ENCODE peak calls at places on chromosomes 6 and 20, in ten cellular contexts. J is neural crest cell, G is Caco-2, L is AG09309, M is endothelial cell, W is left lung, D is mesothelial cell of epicardium, I is body of pancreas, B is astrocyte of the spinal cord, S is A549. A is an unnamed sample.

GRCh38 chr6:85460951-85461805 is 11.3 kb downstream of the NT5E start:
- DNase-seq in J (no peak), G (no peak), L (no peak), M (no peak), W (no peak), D (no peak), I (no peak), B (peak), S (no peak), A (no peak)

GRCh38 chr6:109379706-109380105 is 2.6 kb downstream of the CD164 start:
- DNase-seq in J (no peak), G (no peak), L (no peak), M (no peak), W (no peak), D (no peak), I (no peak), B (peak), S (no peak), A (no peak)

GRCh38 chr6:153553627-153554026 is 422.5 kb upstream of the RGS17 start:
- DNase-seq in J (no peak), G (peak), L (no peak), M (peak), W (no peak), D (no peak), I (no peak), B (no peak), S (no peak), A (no peak)

GRCh38 chr6:170269151-170269872 is 21.6 kb downstream of the DLL1 start:
- DNase-seq in J (no peak), G (peak), L (no peak), M (no peak), W (peak), D (no peak), I (peak), B (no peak), S (no peak), A (no peak)

GRCh38 chr6:53311586-53311935 is 37.2 kb downstream of the ELOVL5 start:
- DNase-seq in J (no peak), G (no peak), L (no peak), M (no peak), W (no peak), D (no peak), I (no peak), B (no peak), S (no peak), A (no peak)

GRCh38 chr6:89360415-89360999 is 8.0 kb upstream of the UBE2J1 start:
- DNase-seq in J (no peak), G (no peak), L (no peak), M (no peak), W (no peak), D (no peak), I (no peak), B (peak), S (no peak), A (no peak)

GRCh38 chr20:50310673-50311051 is 120.0 kb downstream of the CEBPB start:
- DNase-seq in J (no peak), G (no peak), L (no peak), M (no peak), W (no peak), D (no peak), I (no peak), B (no peak), S (no peak), A (no peak)

GRCh38 chr6:165883851-165884640 is 221.0 kb upstream of the PDE10A start:
- DNase-seq in J (no peak), G (no peak), L (no peak), M (no peak), W (no peak), D (no peak), I (no peak), B (peak), S (no peak), A (no peak)

GRCh38 chr20:48476854-48477253 is 350.9 kb downstream of the PREX1 start:
- DNase-seq in J (no peak), G (no peak), L (no peak), M (no peak), W (no peak), D (no peak), I (no peak), B (no peak), S (no peak), A (no peak)

GRCh38 chr6:391559-392440 is at the start of gene IRF4:
- DNase-seq in J (no peak), G (no peak), L (no peak), M (peak), W (no peak), D (no peak), I (no peak), B (no peak), S (no peak), A (no peak)

GRCh38 chr6:149077208-149077607 is 240.3 kb upstream of the TAB2 start:
- DNase-seq in J (no peak), G (no peak), L (peak), M (no peak), W (no peak), D (no peak), I (no peak), B (peak), S (no peak), A (no peak)

GRCh38 chr20:51666126-51666525 is 102.1 kb downstream of the ATP9A start:
- DNase-seq in J (no peak), G (peak), L (no peak), M (no peak), W (no peak), D (no peak), I (no peak), B (no peak), S (no peak), A (no peak)
- TF ChIP-seq CTCF in J (no peak), G (no peak), L (no peak), M (no peak), W (no peak), D (no peak), I (no peak), B (no peak), S (no peak), A (no peak)

GRCh38 chr6:158566207-158566818 is 6.4 kb downstream of the TMEM181 start:
- DNase-seq in J (no peak), G (no peak), L (no peak), M (no peak), W (no peak), D (no peak), I (no peak), B (no peak), S (no peak), A (no peak)
- TF ChIP-seq CTCF in J (no peak), G (no peak), L (no peak), M (no peak), W (no peak), D (no peak), I (no peak), B (no peak), S (no peak), A (no peak)

GRCh38 chr6:141790921-141791320 is 341.8 kb upstream of the GJE1 start:
- DNase-seq in J (no peak), G (no peak), L (no peak), M (no peak), W (no peak), D (no peak), I (no peak), B (no peak), S (no peak), A (no peak)
- TF ChIP-seq CTCF in J (peak), G (no peak), L (no peak), M (peak), W (no peak), D (no peak), I (no peak), B (no peak), S (no peak), A (no peak)

DNA sequence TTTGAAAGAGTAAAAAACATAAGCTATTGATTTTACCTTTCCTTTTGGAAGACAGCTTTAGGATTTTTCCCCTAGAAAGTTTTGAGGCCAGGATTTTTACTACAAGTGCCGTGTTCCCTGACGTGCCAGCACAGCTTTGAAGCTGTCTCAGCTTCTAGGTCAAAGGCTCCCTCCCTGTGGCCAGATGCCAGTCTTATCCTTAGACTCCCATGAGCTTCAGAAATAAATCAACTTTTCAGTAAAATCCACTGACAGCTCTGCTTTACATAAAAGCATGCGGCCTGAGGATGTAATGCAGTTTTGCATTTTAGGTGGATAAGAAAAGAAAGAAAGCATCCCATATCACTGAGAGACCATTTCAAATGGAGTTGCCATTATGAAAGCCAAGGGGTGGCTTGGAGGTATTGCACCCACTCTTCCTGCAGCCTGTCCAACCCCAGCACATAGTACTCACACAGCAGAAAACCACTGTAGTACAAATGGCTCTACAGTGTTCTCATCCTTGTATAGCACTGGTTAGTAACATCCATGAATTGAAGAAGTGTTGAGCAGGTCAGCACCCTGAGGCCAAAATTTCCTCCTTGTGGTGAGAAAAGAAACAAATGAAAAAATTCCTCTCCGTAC is 15.2 kb upstream of the ATXN1 start:
- DNase-seq in J (no peak), G (no peak), L (no peak), M (no peak), W (no peak), D (no peak), I (no peak), B (no peak), S (no peak), A (no peak)
- TF ChIP-seq CTCF in J (peak), G (no peak), L (no peak), M (no peak), W (no peak), D (peak), I (no peak), B (no peak), S (no peak), A (no peak)

DNA sequence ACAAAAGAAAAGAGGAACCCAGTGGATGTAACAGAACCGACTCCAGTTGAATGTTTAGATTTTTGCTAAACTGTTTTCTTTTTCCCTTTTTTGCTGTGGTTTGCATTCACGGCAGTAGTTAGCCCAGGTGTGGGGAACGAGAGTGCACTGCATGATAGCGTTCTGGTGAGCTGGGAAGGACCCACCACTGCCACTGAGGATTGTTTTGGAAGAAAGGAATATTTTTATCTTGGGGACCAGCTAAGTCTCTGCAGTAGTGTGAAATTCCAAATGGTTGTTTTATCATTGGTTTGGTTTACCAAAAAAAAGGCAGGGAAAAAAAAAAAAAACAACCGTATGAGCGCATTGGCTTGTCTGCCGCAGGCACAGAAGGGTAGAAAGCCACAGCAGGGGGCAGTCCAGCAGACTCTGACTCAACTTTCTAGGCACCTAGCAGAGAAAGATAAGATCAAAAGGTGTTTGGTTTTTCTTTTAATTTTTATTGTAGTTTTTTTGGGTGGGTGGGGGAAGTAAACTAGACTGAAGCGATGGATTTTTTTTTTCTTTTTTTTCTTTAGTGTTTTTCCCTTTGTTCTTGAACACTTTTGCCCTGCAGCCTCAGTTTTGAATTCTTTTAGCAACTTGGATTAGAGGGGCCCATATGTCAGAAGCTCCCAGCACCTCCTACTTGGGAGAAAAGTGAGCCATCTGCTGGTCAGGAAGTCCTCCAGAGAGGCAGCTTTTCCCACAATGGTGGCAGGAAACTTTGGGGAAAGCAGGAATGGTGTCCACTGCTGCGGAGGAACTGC is 13.5 kb upstream of the RAB5IF start:
- DNase-seq in J (no peak), G (peak), L (no peak), M (peak), W (no peak), D (no peak), I (peak), B (peak), S (no peak), A (no peak)
- TF ChIP-seq CTCF in J (peak), G (peak), L (peak), M (no peak), W (peak), D (no peak), I (no peak), B (peak), S (peak), A (no peak)

DNA sequence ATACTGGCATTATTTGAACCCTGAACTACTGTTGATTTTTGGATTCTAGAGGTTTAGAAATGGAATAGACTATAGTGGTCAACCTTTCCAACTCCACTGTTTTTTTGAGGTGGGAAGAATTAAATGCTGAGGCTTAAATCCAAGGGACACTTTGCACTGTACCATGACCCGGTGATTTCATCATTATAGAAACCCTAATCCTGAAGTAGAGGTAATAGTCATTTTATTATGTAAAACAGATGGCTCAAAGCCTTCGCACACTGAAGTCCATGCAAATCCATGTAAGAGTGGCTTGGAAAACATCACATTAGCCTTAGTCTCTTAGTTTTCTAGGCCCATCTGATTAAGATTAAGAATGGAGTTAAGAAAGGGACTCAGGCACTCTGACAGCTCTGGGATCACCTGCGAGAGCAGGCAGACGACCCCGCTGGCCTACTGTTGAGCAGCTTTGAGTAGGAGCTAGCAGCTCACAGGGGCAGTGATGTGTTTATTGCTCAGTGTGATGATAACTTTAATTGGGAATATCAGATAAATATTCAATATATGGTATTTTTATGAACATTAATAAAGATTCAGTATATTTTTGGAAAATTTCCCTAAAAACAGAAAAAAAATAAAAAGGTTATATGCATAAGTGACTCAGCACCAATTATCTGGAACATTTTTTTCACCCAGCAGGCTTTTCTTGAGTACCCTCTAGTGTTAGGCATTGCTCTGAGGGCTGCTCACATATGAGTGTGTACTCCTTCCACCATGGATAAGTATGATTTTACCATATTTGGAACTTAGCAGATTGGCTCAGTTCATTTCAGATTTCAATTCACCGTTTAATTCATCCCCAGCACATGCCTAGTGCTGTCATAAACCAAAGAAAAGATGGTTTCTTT is 13.4 kb downstream of the SLX4IP start:
- DNase-seq in J (no peak), G (no peak), L (no peak), M (no peak), W (no peak), D (no peak), I (no peak), B (no peak), S (no peak), A (no peak)
- TF ChIP-seq CTCF in J (no peak), G (no peak), L (peak), M (no peak), W (no peak), D (no peak), I (no peak), B (no peak), S (no peak), A (no peak)

DNA sequence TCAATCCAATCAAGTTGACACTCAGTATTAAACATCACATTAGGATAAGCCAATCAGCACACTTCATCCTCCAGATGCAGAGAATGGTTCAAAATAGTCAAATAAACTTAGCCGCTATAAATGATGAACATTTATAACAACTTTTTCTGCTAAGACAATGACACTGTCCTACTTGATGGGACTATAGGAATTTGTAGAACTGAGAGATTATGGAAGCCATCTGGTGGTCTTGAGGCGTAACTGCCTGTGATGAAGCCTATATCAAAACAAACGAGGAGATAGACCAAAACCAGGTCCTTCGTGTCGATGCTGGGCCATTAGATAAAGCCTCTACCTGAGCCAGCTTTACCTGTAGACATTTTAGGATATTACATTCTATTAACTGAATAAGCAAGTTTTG is 631.1 kb downstream of the COL12A1 start:
- DNase-seq in J (no peak), G (peak), L (no peak), M (no peak), W (no peak), D (no peak), I (no peak), B (peak), S (no peak), A (no peak)
- TF ChIP-seq CTCF in J (peak), G (peak), L (peak), M (peak), W (peak), D (peak), I (no peak), B (peak), S (peak), A (no peak)